ENCODE peak calls at places on chromosome 6, in ten cellular contexts. R is cardiac fibroblast; V is transverse colon; H is fibroblast of mammary gland; T is kidney epithelial cell; P is lower lobe of right lung; U is activated CD8-positive, alpha-beta T cell treated with anti-CD3 and anti-CD28 coated beads for 36 hours; Y is Calu3; Q is RWPE1; F is PC-3. E is an unnamed sample.

GRCh38 chr6:41042167-41042566 is at the start of gene TSPO2:
- DNase-seq in U (no peak), V (no peak), T (no peak), H (no peak), Q (no peak), R (no peak), P (no peak), F (no peak), Y (no peak), E (no peak)

GRCh38 chr6:107812370-107812769 is 11.7 kb downstream of the SCML4 start:
- DNase-seq in R (no peak), P (no peak), V (no peak), Y (no peak), Q (no peak), F (no peak), T (no peak), H (no peak), U (no peak), E (no peak)

GRCh38 chr6:44075137-44076015 is 51.9 kb downstream of the MRPL14 start:
- DNase-seq in Q (no peak), P (no peak), F (no peak), T (no peak), R (no peak), H (no peak), V (no peak), Y (no peak), U (no peak), E (no peak)

GRCh38 chr6:166490671-166491500 is 95.6 kb downstream of the RAMACL start:
- DNase-seq in V (peak), F (no peak), R (peak), Q (no peak), U (no peak), P (no peak), T (peak), Y (peak), H (peak), E (no peak)

GRCh38 chr6:43129434-43130194 is 41.5 kb upstream of the SRF start:
- DNase-seq in R (peak), Y (peak), H (peak), P (no peak), V (peak), F (peak), Q (peak), U (peak), T (no peak), E (peak)

GRCh38 chr6:123962508-123962907 is 158.8 kb downstream of the NKAIN2 start:
- DNase-seq in Q (no peak), F (peak), T (no peak), R (no peak), V (peak), H (no peak), P (peak), Y (peak), U (no peak), E (no peak)

GRCh38 chr6:151624481-151624880 is 130.7 kb downstream of the CCDC170 start:
- DNase-seq in F (no peak), U (no peak), H (peak), R (no peak), Y (no peak), P (no peak), Q (no peak), V (no peak), T (no peak), E (no peak)

GRCh38 chr6:27873101-27874030 is 38.8 kb downstream of the OR2B2 start:
- DNase-seq in P (peak), V (peak), F (no peak), Q (no peak), H (peak), Y (peak), U (peak), T (no peak), R (peak), E (peak)

GRCh38 chr6:125038925-125039324 is 76.7 kb downstream of the RNF217 start:
- DNase-seq in Y (no peak), P (no peak), R (no peak), H (no peak), F (no peak), T (no peak), Q (no peak), V (no peak), U (no peak), E (no peak)

GRCh38 chr6:30818426-30818841 is 65.9 kb upstream of the DDR1 start:
- DNase-seq in F (peak), R (peak), T (no peak), Q (peak), U (no peak), H (peak), V (no peak), Y (no peak), P (no peak), E (no peak)

GRCh38 chr6:7910654-7911344 is at the start of gene TXNDC5:
- DNase-seq in U (peak), T (no peak), H (peak), V (peak), Q (peak), R (peak), F (peak), P (peak), Y (peak), E (peak)

GRCh38 chr6:100719883-100720682 is 161.0 kb downstream of the ASCC3 start:
- DNase-seq in R (peak), T (no peak), F (peak), P (no peak), U (no peak), Q (peak), H (peak), Y (no peak), V (no peak), E (no peak)

GRCh38 chr6:155380666-155381332 is 66.5 kb upstream of the TFB1M start:
- DNase-seq in P (no peak), Q (no peak), T (no peak), Y (no peak), H (no peak), V (no peak), R (no peak), F (no peak), U (no peak), E (no peak)

GRCh38 chr6:2507016-2507415 is 243.7 kb downstream of the MYLK4 start:
- DNase-seq in T (no peak), P (no peak), U (no peak), F (no peak), R (no peak), H (no peak), V (no peak), Y (no peak), Q (no peak), E (no peak)

GRCh38 chr6:53706525-53706924 is 41.0 kb upstream of the KLHL31 start:
- DNase-seq in U (no peak), H (no peak), V (no peak), T (no peak), Q (no peak), Y (no peak), F (no peak), R (no peak), P (no peak), E (no peak)

GRCh38 chr6:162868397-162868796 is 140.6 kb downstream of the PACRG start:
- DNase-seq in Q (no peak), R (no peak), U (no peak), P (no peak), T (no peak), H (no peak), V (no peak), Y (no peak), F (no peak), E (no peak)

GRCh38 chr6:159279790-159280277 is 110.6 kb downstream of the FNDC1 start:
- DNase-seq in R (peak), Y (peak), H (no peak), Q (peak), V (no peak), P (no peak), U (no peak), F (no peak), T (no peak), E (no peak)

GRCh38 chr6:34362909-34363713 is 29.4 kb downstream of the NUDT3 start:
- DNase-seq in P (no peak), U (peak), F (no peak), Q (no peak), R (no peak), H (no peak), T (no peak), V (no peak), Y (no peak), E (no peak)

GRCh38 chr6:148272084-148272483 is 70.6 kb upstream of the SASH1 start:
- DNase-seq in Q (no peak), F (peak), R (peak), U (no peak), V (no peak), P (no peak), H (peak), T (no peak), Y (no peak), E (no peak)

GRCh38 chr6:170129691-170130171 is 161.1 kb downstream of the DLL1 start:
- DNase-seq in T (no peak), Q (peak), Y (peak), P (peak), V (peak), R (peak), U (no peak), F (peak), H (no peak), E (no peak)

GRCh38 chr6:104784884-104785283 is 74.8 kb downstream of the HACE1 start:
- DNase-seq in U (no peak), T (no peak), R (peak), H (peak), Q (no peak), V (no peak), F (no peak), P (no peak), Y (no peak), E (no peak)

GRCh38 chr6:159935065-159935464 is 33.8 kb upstream of the IGF2R start:
- DNase-seq in P (no peak), V (no peak), H (peak), Y (no peak), T (no peak), R (peak), Q (no peak), U (no peak), F (peak), E (no peak)

GRCh38 chr6:116057766-116058165 is 2.9 kb downstream of the FRK start:
- DNase-seq in P (no peak), V (no peak), R (no peak), Q (no peak), F (no peak), U (no peak), H (no peak), T (no peak), Y (no peak), E (no peak)

GRCh38 chr6:116059713-116060571 is 749 bp downstream of the FRK start:
- DNase-seq in T (peak), F (peak), U (no peak), Y (peak), Q (peak), P (peak), V (peak), R (peak), H (peak), E (no peak)

GRCh38 chr6:116062496-116062895 is 1.8 kb upstream of the FRK start:
- DNase-seq in F (no peak), H (no peak), Q (no peak), Y (no peak), R (no peak), V (no peak), P (no peak), T (no peak), U (no peak), E (no peak)

GRCh38 chr6:116064626-116065025 is 3.9 kb upstream of the FRK start:
- DNase-seq in H (no peak), V (no peak), R (peak), F (no peak), U (no peak), Y (no peak), Q (no peak), P (no peak), T (no peak), E (no peak)

DNA sequence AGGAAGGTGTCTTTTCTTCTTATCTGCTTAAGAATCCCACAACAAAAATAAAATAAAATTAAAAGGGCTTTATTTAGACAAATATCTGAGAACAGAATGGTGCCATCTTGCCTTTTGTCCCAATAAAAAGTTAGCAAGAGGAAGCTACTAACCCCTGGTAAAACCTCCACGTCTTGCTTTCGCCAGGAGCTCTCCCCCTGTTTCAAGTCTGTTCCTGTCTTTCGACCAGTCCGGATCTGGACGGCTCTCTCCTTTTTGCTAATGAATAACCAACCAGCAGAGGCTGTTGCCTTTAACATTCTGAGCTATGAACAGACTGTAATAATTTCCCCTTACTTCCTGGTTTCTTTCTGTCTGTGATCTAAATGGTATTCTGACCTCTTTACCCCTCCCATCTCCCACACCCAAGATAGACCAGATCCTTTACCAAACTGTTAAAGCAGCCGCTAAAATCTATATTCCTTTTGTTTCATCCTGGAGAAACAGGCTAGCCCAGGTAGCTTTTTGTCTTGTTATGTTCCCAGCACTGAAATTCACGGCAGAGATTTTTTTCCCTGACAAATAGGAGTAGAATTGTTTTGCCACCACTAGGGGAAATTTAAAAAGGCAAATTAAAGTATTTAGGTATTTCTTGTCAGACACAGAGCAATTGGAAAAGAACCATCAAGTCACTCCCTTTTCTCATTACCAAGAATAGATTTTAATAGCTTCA is at the start of gene FRK:
- DNase-seq in P (no peak), Y (peak), R (peak), U (no peak), F (peak), Q (peak), V (peak), H (peak), T (peak), E (no peak)
- TF ChIP-seq CTCF in P (peak), Y (no peak), R (peak), U (no peak), F (peak), Q (no peak), V (peak), H (peak), T (no peak), E (no peak)

DNA sequence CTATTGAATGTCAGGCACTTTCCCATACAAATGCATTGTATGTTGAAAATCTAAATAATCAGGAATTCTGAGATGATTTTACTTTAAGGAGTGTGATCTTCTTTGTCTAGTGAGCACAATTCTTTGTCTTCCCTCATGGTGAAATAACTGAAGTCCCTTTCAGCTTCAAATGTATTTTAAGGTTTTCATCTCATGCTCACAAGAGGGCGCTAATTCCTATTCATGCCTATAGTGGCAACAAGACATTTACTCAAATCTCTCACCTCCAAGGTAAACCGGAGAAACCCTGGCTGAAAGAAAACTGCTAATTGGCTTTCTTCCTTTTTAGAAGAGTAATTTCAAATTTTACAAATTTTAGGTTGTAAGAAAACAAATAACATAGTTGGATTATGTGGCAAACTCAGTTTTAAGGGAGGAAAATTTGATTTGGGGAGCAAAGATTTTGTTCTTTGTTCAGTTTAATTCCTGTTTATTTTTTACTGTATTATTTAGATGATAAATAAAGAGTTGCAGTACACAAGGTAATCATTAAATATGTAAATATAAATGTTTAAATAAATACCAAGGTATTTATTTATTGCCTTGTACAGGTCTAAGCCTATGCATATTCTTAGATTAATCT is 69.1 kb downstream of the SLC35F1 start:
- DNase-seq in Q (peak), V (no peak), U (peak), R (peak), Y (peak), F (peak), P (no peak), H (peak), T (no peak), E (peak)
- TF ChIP-seq CTCF in Q (peak), V (peak), U (peak), R (peak), Y (peak), F (peak), P (peak), H (peak), T (peak), E (peak)

GRCh38 chr6:168451805-168452204 is 10.8 kb downstream of the SMOC2 start:
- DNase-seq in P (no peak), F (no peak), H (no peak), Y (no peak), R (no peak), Q (peak), U (no peak), T (no peak), V (no peak), E (no peak)
- TF ChIP-seq CTCF in P (peak), F (peak), H (peak), Y (peak), R (peak), Q (peak), U (no peak), T (peak), V (no peak), E (peak)

GRCh38 chr6:112879920-112880413 is 532.8 kb downstream of the RFPL4B start:
- DNase-seq in Q (no peak), V (peak), R (no peak), F (no peak), T (no peak), U (peak), H (peak), P (peak), Y (peak), E (no peak)
- TF ChIP-seq CTCF in Q (no peak), V (peak), R (no peak), F (no peak), T (no peak), U (no peak), H (peak), P (peak), Y (peak), E (no peak)

GRCh38 chr6:134187751-134188150 is 130.2 kb downstream of the SGK1 start:
- DNase-seq in F (no peak), Y (no peak), U (no peak), Q (no peak), H (no peak), T (no peak), R (no peak), P (no peak), V (no peak), E (no peak)
- TF ChIP-seq CTCF in F (no peak), Y (no peak), U (no peak), Q (no peak), H (no peak), T (no peak), R (no peak), P (no peak), V (no peak), E (no peak)

DNA sequence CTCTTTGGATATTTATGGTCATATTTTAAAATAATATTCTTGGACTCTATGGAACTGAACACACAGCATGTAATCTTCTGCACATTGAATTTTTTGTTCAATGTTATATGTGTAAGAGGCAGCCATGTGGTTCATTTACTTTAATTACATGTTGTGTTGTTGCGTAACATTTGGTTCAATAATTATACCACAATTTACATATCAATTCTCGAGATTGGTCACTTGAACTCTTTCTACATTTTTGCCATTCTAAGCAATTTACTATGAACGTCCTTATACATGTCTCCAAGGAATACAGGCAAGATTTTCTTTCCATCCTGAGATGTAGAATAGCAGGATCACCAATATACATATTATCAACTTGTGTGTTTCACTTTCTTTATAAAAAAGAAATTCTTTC is 18.5 kb upstream of the STMND1 start:
- DNase-seq in V (no peak), Q (no peak), R (no peak), U (no peak), P (no peak), Y (no peak), F (no peak), T (no peak), H (no peak), E (no peak)
- TF ChIP-seq CTCF in V (no peak), Q (no peak), R (no peak), U (no peak), P (no peak), Y (no peak), F (no peak), T (no peak), H (no peak), E (no peak)

E was measured in nephron progenitor cell.